ENCODE peak calls at places on chromosome 11, in seven cellular contexts. N is heart left ventricle, I is heart right ventricle, E is AG10803, C is upper lobe of right lung, B is lower lobe of right lung, L is GM23338. Y is an unnamed sample.

GRCh38 chr11:78664606-78665005 is 89.9 kb upstream of the NARS2 start:
- DNase-seq in N (no peak), I (no peak), E (no peak), C (no peak), B (no peak), L (no peak), Y (no peak)

GRCh38 chr11:128463386-128463829 is 124.0 kb downstream of the ETS1 start:
- DNase-seq in N (peak), I (peak), E (peak), C (no peak), B (no peak), L (no peak), Y (no peak)

GRCh38 chr11:27720277-27720830 is 20.1 kb upstream of the BDNF start:
- DNase-seq in N (peak), I (no peak), E (no peak), C (no peak), B (no peak), L (peak), Y (no peak)

GRCh38 chr11:70606248-70606950 is 208.1 kb downstream of the CTTN start:
- DNase-seq in N (no peak), I (no peak), E (no peak), C (no peak), B (peak), L (no peak), Y (no peak)

GRCh38 chr11:75155570-75156422 is 4.9 kb downstream of the SLCO2B1 start:
- DNase-seq in N (no peak), I (no peak), E (no peak), C (no peak), B (no peak), L (no peak), Y (no peak)

GRCh38 chr11:57410287-57410686 is 16.6 kb downstream of the SLC43A3 start:
- DNase-seq in N (no peak), I (no peak), E (peak), C (no peak), B (no peak), L (no peak), Y (no peak)

GRCh38 chr11:97989121-97989520 is 1031.6 kb upstream of the CNTN5 start:
- DNase-seq in N (no peak), I (no peak), E (no peak), C (no peak), B (no peak), L (no peak), Y (no peak)

GRCh38 chr11:64813826-64814225 is 3.5 kb upstream of the MEN1 start:
- DNase-seq in N (no peak), I (no peak), E (no peak), C (no peak), B (no peak), L (no peak), Y (no peak)

GRCh38 chr11:116109228-116109627 is 605.0 kb upstream of the CADM1 start:
- DNase-seq in N (no peak), I (no peak), E (peak), C (no peak), B (no peak), L (no peak), Y (no peak)

GRCh38 chr11:5522308-5522707 is 5.8 kb upstream of the UBQLNL start:
- DNase-seq in N (no peak), I (no peak), E (no peak), C (no peak), B (no peak), L (no peak), Y (no peak)

GRCh38 chr11:95135155-95135554 is 45.5 kb downstream of the ENDOD1 start:
- DNase-seq in N (no peak), I (no peak), E (no peak), C (no peak), B (no peak), L (no peak), Y (no peak)

GRCh38 chr11:131913267-131913666 is 542.9 kb downstream of the NTM start:
- DNase-seq in N (no peak), I (no peak), E (no peak), C (no peak), B (no peak), L (no peak), Y (no peak)

GRCh38 chr11:93122535-93122934 is 75.3 kb downstream of the SLC36A4 start:
- DNase-seq in N (no peak), I (no peak), E (no peak), C (no peak), B (no peak), L (no peak), Y (no peak)
- TF ChIP-seq CTCF in N (no peak), I (no peak), E (no peak), C (no peak), B (no peak), L (no peak), Y (no peak)

GRCh38 chr11:46916251-46916650 is 2.1 kb downstream of the LRP4 start:
- DNase-seq in N (no peak), I (no peak), E (peak), C (no peak), B (no peak), L (no peak), Y (no peak)

GRCh38 chr11:46917109-46918086 is 952 bp downstream of the LRP4 start:
- DNase-seq in N (no peak), I (no peak), E (no peak), C (no peak), B (no peak), L (peak), Y (no peak)

GRCh38 chr11:46916669-46917108 is 1.7 kb downstream of the LRP4 start:
- DNase-seq in N (peak), I (peak), E (peak), C (no peak), B (no peak), L (peak), Y (no peak)

GRCh38 chr11:46918778-46919513 is 596 bp upstream of the LRP4 start:
- DNase-seq in N (no peak), I (no peak), E (no peak), C (no peak), B (no peak), L (peak), Y (no peak)

GRCh38 chr11:46918087-46918751 is at the start of gene LRP4:
- DNase-seq in N (peak), I (peak), E (no peak), C (no peak), B (no peak), L (peak), Y (no peak)
- TF ChIP-seq CTCF in N (no peak), I (no peak), E (no peak), C (no peak), B (no peak), L (no peak), Y (peak)

GRCh38 chr11:62546244-62546936 is at the start of gene AHNAK:
- DNase-seq in N (peak), I (peak), E (peak), C (peak), B (peak), L (peak), Y (no peak)

GRCh38 chr11:62544521-62545436 is 1.8 kb downstream of the AHNAK start:
- DNase-seq in N (peak), I (peak), E (no peak), C (no peak), B (no peak), L (no peak), Y (no peak)

GRCh38 chr11:62543680-62544444 is 2.7 kb downstream of the AHNAK start:
- DNase-seq in N (no peak), I (no peak), E (no peak), C (no peak), B (no peak), L (no peak), Y (no peak)

GRCh38 chr11:62546937-62547625 is 475 bp upstream of the AHNAK start:
- DNase-seq in N (no peak), I (peak), E (no peak), C (no peak), B (no peak), L (peak), Y (no peak)

DNA sequence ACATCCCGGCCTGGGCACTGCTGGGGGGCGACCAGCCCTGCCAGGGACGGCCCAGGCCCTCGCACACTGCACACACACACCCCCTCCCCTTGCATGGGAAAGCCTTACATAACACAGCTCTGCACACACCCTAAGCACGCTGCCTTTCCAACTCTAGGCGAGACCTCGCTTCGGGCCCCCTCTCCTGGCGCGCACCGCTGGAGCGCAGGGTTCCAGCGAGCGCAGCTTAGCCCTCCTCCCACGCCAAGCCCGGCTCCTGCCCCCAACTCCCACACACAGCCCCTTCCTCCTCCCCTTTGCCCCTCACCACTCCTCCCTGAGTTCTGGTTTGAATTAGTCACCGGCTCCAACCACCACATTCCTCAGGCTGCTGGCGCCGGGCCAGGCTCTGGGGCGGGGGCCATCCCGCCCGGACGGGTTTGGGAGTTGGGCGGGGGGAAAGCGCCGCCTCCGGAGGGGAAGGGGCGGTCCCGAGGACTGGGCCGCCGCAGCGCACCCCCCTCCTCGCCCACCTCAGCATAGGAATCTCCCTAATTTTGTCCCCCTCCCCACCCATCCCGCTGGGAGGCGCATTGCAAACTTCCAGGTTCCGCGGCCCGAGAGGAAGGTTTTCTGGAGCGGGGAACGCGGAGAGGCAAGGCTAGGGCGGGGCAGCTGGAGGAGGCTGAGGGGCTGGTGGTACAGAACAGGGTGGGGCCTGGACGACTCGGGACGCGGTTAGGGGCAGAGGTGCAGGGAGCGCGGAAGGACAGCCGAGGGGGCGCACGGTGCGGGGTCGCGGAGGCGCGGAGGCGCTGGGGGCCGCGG is 966 bp downstream of the AHNAK start:
- DNase-seq in N (peak), I (peak), E (peak), C (peak), B (peak), L (peak), Y (peak)
- TF ChIP-seq CTCF in N (no peak), I (no peak), E (no peak), C (no peak), B (no peak), L (no peak), Y (peak)

GRCh38 chr11:77113382-77114088 is 10.9 kb downstream of the OMP start:
- DNase-seq in N (no peak), I (no peak), E (peak), C (no peak), B (no peak), L (peak), Y (no peak)
- TF ChIP-seq CTCF in N (peak), I (peak), E (peak), C (peak), B (peak), L (peak), Y (peak)

DNA sequence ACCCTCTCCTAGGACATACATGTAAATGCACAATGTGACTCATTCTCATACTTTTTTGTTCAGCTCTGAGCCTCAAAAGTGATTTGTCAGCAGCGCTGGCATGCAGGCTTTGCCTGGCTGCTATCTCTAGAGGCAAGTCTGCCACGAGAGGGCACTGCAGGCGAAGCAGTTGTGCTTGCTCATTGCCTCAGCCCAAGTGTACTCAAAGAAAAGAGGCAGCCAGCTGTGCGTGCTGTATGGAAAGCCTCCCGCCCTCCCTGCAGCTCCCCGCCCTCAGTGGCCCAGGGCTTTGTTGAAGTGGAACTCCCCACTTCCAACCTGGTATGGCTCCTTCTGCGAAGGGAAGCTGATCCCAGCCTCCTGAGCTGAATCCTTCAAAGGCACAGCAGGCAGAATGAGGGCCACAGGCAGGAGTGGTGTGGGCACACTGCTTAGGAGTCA is 16.3 kb downstream of the SDHAF2 start:
- DNase-seq in N (peak), I (peak), E (peak), C (peak), B (peak), L (peak), Y (peak)
- TF ChIP-seq CTCF in N (peak), I (peak), E (peak), C (peak), B (peak), L (peak), Y (peak)

Y was measured in osteocyte.